ENCODE peak calls at places on chromosomes 7 and 10, in ten cellular contexts. U is posterior vena cava; L is iris pigment epithelial cell; X is activated CD4-positive, CD25-positive, alpha-beta regulatory T cell treated with anti-CD3 and anti-CD28 coated beads, Interleukin-2, amount 50 U/mL, for 72 hours; A is stimulated activated CD8-positive, alpha-beta memory T cell treated with anti-CD3 and anti-CD28 coated beads, Interleukin-4, amount 100 ng/mL, for 24 hours; O is AG09309; Y is EL; P is iPS-NIHi11; D is stimulated activated CD4-positive, alpha-beta T cell treated with anti-CD3 and anti-CD28 coated beads, Interleukin-12 subunit alpha, Interleukin-12 subunit beta, amount 100 ng/mL, for 48 hours; N is mesenteric fat pad. M is an unnamed sample.

GRCh38 chr10:21334891-21335696 is 190.4 kb downstream of the SKIDA1 start:
- DNase-seq in P (no peak), L (peak), Y (peak), A (no peak), D (no peak), O (peak), U (peak), N (peak), X (no peak), M (peak)

GRCh38 chr10:119652361-119652760 is 1.2 kb downstream of the BAG3 start:
- DNase-seq in X (no peak), U (no peak), N (no peak), D (peak), L (peak), O (peak), P (no peak), A (no peak), Y (peak), M (peak)

GRCh38 chr7:45421096-45421495 is 153.1 kb upstream of the ADCY1 start:
- DNase-seq in A (no peak), D (no peak), Y (no peak), L (peak), X (no peak), P (no peak), U (no peak), O (no peak), N (no peak), M (peak)

GRCh38 chr10:49781247-49781646 is 19.1 kb upstream of the OGDHL start:
- DNase-seq in D (no peak), A (no peak), N (no peak), L (peak), P (no peak), Y (peak), U (no peak), O (no peak), X (no peak), M (peak)

GRCh38 chr10:65518379-65518778 is 1407.5 kb upstream of the LRRTM3 start:
- DNase-seq in N (no peak), Y (peak), A (no peak), O (no peak), L (peak), P (no peak), D (no peak), U (no peak), X (no peak), M (no peak)

GRCh38 chr10:30282226-30282625 is 66.9 kb downstream of the MTPAP start:
- DNase-seq in X (no peak), U (no peak), O (no peak), A (no peak), N (no peak), Y (no peak), L (no peak), D (no peak), P (no peak), M (no peak)

GRCh38 chr7:66507764-66508296 is 120.9 kb upstream of the KCTD7 start:
- DNase-seq in U (no peak), P (no peak), D (no peak), L (no peak), X (no peak), O (no peak), N (no peak), A (no peak), Y (no peak), M (no peak)

GRCh38 chr7:77738871-77739270 is 42.6 kb downstream of the RSBN1L start:
- DNase-seq in N (no peak), L (peak), U (no peak), P (no peak), Y (peak), X (no peak), D (no peak), O (peak), A (no peak), M (no peak)

GRCh38 chr7:930975-931758 is 23.3 kb downstream of the ADAP1 start:
- DNase-seq in U (peak), P (no peak), N (no peak), X (no peak), D (no peak), O (no peak), A (no peak), Y (no peak), L (no peak), M (no peak)

GRCh38 chr10:29652192-29652591 is 17.4 kb upstream of the SVIL start:
- DNase-seq in U (no peak), O (no peak), L (no peak), N (no peak), A (no peak), X (no peak), D (no peak), P (no peak), Y (no peak), M (no peak)

GRCh38 chr10:970311-971149 is 17.7 kb upstream of the GTPBP4 start:
- DNase-seq in N (peak), P (no peak), Y (peak), U (peak), X (no peak), L (peak), A (no peak), D (no peak), O (no peak), M (peak)

GRCh38 chr7:120725376-120726039 is 132.4 kb downstream of the TSPAN12 start:
- DNase-seq in N (no peak), D (no peak), O (peak), A (no peak), L (peak), U (no peak), X (no peak), Y (peak), P (peak), M (peak)

GRCh38 chr7:2446676-2447075 is 29.5 kb downstream of the GRIFIN start:
- DNase-seq in N (no peak), U (no peak), D (no peak), Y (no peak), P (no peak), X (no peak), A (no peak), O (no peak), L (no peak), M (no peak)

GRCh38 chr10:92464364-92464763 is 109.5 kb downstream of the IDE start:
- DNase-seq in U (no peak), D (no peak), L (no peak), P (no peak), X (no peak), O (no peak), A (no peak), N (no peak), Y (no peak), M (no peak)

GRCh38 chr7:81183326-81183725 is 264.5 kb upstream of the SEMA3C start:
- DNase-seq in A (no peak), L (no peak), Y (no peak), O (no peak), P (no peak), U (no peak), X (no peak), N (no peak), D (no peak), M (no peak)

GRCh38 chr7:98934267-98934666 is 55.9 kb downstream of the TRRAP start:
- DNase-seq in D (no peak), U (no peak), N (peak), Y (no peak), A (no peak), P (no peak), O (no peak), X (no peak), L (no peak), M (no peak)

GRCh38 chr7:74294191-74294998 is 5.2 kb downstream of the CLIP2 start:
- DNase-seq in L (peak), U (no peak), P (no peak), O (no peak), A (no peak), X (no peak), Y (no peak), N (no peak), D (no peak), M (no peak)

GRCh38 chr7:30987178-30987577 is 23.4 kb downstream of the GHRHR start:
- DNase-seq in N (no peak), D (no peak), U (no peak), A (no peak), X (no peak), P (no peak), L (no peak), O (no peak), Y (no peak), M (no peak)

GRCh38 chr10:83045731-83046130 is 1093.6 kb upstream of the GHITM start:
- DNase-seq in Y (no peak), P (no peak), A (no peak), D (no peak), O (no peak), U (no peak), L (no peak), N (no peak), X (no peak), M (no peak)

GRCh38 chr7:47194516-47194915 is 387.4 kb downstream of the TNS3 start:
- DNase-seq in A (no peak), Y (no peak), L (no peak), D (no peak), P (no peak), O (no peak), U (no peak), N (no peak), X (no peak), M (no peak)

GRCh38 chr10:36147529-36147928 is 505.4 kb upstream of the FZD8 start:
- DNase-seq in A (no peak), L (no peak), D (no peak), O (no peak), N (no peak), X (no peak), U (no peak), Y (no peak), P (no peak), M (no peak)

GRCh38 chr7:2909471-2910039 is 65.4 kb upstream of the GNA12 start:
- DNase-seq in Y (no peak), D (no peak), X (no peak), N (no peak), L (no peak), A (no peak), U (no peak), O (no peak), P (no peak), M (no peak)

GRCh38 chr10:99709480-99710229 is 22.3 kb downstream of the COX15 start:
- DNase-seq in X (no peak), A (no peak), N (no peak), O (peak), L (peak), P (peak), U (no peak), D (no peak), Y (peak), M (peak)

GRCh38 chr7:74569501-74570075 is 87.9 kb upstream of the GTF2I start:
- DNase-seq in N (no peak), L (no peak), X (no peak), U (no peak), A (no peak), P (no peak), Y (no peak), O (no peak), D (peak), M (no peak)

GRCh38 chr7:55055479-55055878 is 36.7 kb downstream of the EGFR start:
- DNase-seq in Y (peak), U (no peak), P (no peak), A (no peak), N (no peak), L (peak), D (no peak), X (no peak), O (peak), M (peak)

GRCh38 chr10:112584276-112584675 is 137.3 kb downstream of the VTI1A start:
- DNase-seq in Y (peak), O (no peak), P (no peak), L (no peak), U (no peak), A (no peak), D (no peak), N (no peak), X (no peak), M (peak)

GRCh38 chr10:115771755-115772154 is 501.3 kb downstream of the GFRA1 start:
- DNase-seq in O (no peak), Y (no peak), P (no peak), N (no peak), X (no peak), A (no peak), L (peak), D (no peak), U (no peak), M (no peak)

GRCh38 chr7:130732980-130733865 is 784 bp downstream of the KLF14 start:
- DNase-seq in A (no peak), L (no peak), N (no peak), P (peak), X (peak), U (no peak), D (peak), Y (peak), O (no peak), M (no peak)

GRCh38 chr10:95406651-95407280 is 116.0 kb upstream of the PDLIM1 start:
- DNase-seq in U (peak), A (no peak), D (no peak), P (no peak), N (no peak), L (no peak), Y (no peak), X (no peak), O (no peak), M (no peak)

M was measured in HCEC 1CT.